ENCODE peak calls at places on chromosomes 5 and 9, in six cellular contexts. M is psoas muscle; X is naive thymus-derived CD4-positive, alpha-beta T cell; Z is left ventricle myocardium inferior; K is fibroblast of the aortic adventitia; G is HepG2. L is an unnamed sample.

GRCh38 chr5:167743685-167744084 is 547.8 kb upstream of the WWC1 start:
- DNase-seq in M (no peak), X (no peak), Z (no peak), K (peak; percentile 90), G (no peak), L (no peak)

GRCh38 chr9:89892920-89893319 is 288.1 kb downstream of the GADD45G start:
- DNase-seq in M (no peak), X (no peak), Z (no peak), K (no peak), G (no peak), L (no peak)

GRCh38 chr9:113164536-113165300 is 13.9 kb downstream of the SLC31A2 start:
- DNase-seq in M (peak; percentile 82), X (no peak), Z (peak; percentile 65), K (peak; percentile 71), G (no peak), L (peak; percentile 78)

GRCh38 chr9:131271506-131271931 is 4.8 kb downstream of the FAM78A start:
- DNase-seq in M (peak; percentile 61), X (no peak), Z (no peak), K (no peak), G (no peak), L (no peak)

GRCh38 chr9:91572044-91572443 is 148.4 kb upstream of the NFIL3 start:
- DNase-seq in M (no peak), X (no peak), Z (no peak), K (peak; percentile 94), G (no peak), L (no peak)

GRCh38 chr9:134474058-134474370 is 147.8 kb downstream of the RXRA start:
- DNase-seq in M (peak; percentile 70), X (no peak), Z (peak; percentile 60), K (peak; percentile 65), G (no peak), L (peak; percentile 35)

GRCh38 chr5:61575103-61575502 is 243.0 kb downstream of the ZSWIM6 start:
- DNase-seq in M (no peak), X (no peak), Z (no peak), K (peak; percentile 76), G (no peak), L (no peak)

GRCh38 chr5:15575566-15576195 is 75.7 kb downstream of the FBXL7 start:
- DNase-seq in M (no peak), X (no peak), Z (no peak), K (peak; percentile 65), G (no peak), L (no peak)

GRCh38 chr5:61311836-61312808 is 19.9 kb upstream of the ZSWIM6 start:
- DNase-seq in M (no peak), X (no peak), Z (no peak), K (peak; percentile 63), G (no peak), L (no peak)

GRCh38 chr5:136036991-136037705 is 8.4 kb downstream of the TGFBI start:
- DNase-seq in M (peak; percentile 70), X (no peak), Z (no peak), K (no peak), G (no peak), L (peak; percentile 56)

GRCh38 chr5:65801332-65801731 is 79.3 kb downstream of the NLN start:
- DNase-seq in M (no peak), X (no peak), Z (no peak), K (peak; percentile 76), G (no peak), L (no peak)

GRCh38 chr9:97307091-97307490 is 368 bp upstream of the CCDC180 start:
- DNase-seq in M (peak; percentile 90), X (no peak), Z (peak; percentile 57), K (peak; percentile 39), G (no peak), L (peak; percentile 53)

GRCh38 chr5:179906294-179906794 is 1.4 kb downstream of the TBC1D9B start:
- DNase-seq in M (no peak), X (no peak), Z (no peak), K (peak; percentile 13), G (no peak), L (no peak)
- H3K4me3 ChIP-seq in M (peak overlapping the region; percentile 73), X (peak overlapping the region; percentile 48), Z (peak overlapping the region; percentile 75), K (peak overlapping the region; percentile 85), G (peak overlapping the region; percentile 86), L (peak overlapping the region; percentile 65)

GRCh38 chr5:59893061-59893435 is 478 bp downstream of the PDE4D start:
- DNase-seq in M (no peak), X (no peak), Z (no peak), K (no peak), G (no peak), L (no peak)
- H3K4me3 ChIP-seq in M (no peak overlapping the region), X (no peak overlapping the region), Z (no peak overlapping the region), K (no peak overlapping the region), G (no peak overlapping the region), L (no peak overlapping the region)

DNA sequence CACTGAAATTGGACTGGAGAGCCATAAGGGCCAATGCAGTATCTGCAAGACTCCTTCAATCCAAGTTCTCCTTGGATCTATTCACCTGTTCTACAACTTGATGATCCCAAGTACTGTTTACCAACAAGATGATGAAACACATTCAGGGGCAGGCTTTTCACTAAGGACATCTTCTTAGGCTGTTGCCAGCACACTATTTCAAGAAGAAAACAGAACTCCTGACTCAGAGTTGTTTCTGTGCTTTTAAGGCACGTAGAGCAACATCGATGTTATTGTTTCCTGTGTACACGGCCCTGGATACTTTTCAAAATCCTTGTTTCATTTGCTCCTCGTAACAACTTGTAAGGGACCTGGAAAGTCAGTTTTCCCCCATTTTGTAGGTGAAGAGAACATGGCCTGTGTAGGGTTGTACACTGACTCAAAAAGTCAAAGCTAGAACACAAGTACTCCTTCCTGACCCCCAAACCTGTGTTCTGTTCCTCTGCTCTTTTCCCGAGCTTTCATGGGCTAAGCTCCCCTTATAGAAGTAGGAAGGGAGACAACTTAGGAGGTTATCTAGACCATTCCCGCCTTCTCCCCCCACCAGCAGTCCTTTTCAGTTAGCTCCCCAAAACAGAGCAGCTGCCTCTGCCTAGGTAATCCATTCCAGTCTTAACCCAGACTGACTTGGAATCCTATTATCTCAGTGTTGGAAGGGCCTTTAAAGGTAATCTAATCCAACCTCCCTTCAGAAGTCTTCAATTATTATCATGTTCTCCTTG is 5.2 kb upstream of the MGAT1 start:
- DNase-seq in M (no peak), X (no peak), Z (no peak), K (no peak), G (no peak), L (no peak)
- H3K4me3 ChIP-seq in M (peak overlapping the region; percentile 93), X (peak overlapping the region; percentile 88), Z (peak overlapping the region; percentile 77), K (peak overlapping the region; percentile 67), G (peak overlapping the region; percentile 79), L (peak overlapping the region; percentile 94)

DNA sequence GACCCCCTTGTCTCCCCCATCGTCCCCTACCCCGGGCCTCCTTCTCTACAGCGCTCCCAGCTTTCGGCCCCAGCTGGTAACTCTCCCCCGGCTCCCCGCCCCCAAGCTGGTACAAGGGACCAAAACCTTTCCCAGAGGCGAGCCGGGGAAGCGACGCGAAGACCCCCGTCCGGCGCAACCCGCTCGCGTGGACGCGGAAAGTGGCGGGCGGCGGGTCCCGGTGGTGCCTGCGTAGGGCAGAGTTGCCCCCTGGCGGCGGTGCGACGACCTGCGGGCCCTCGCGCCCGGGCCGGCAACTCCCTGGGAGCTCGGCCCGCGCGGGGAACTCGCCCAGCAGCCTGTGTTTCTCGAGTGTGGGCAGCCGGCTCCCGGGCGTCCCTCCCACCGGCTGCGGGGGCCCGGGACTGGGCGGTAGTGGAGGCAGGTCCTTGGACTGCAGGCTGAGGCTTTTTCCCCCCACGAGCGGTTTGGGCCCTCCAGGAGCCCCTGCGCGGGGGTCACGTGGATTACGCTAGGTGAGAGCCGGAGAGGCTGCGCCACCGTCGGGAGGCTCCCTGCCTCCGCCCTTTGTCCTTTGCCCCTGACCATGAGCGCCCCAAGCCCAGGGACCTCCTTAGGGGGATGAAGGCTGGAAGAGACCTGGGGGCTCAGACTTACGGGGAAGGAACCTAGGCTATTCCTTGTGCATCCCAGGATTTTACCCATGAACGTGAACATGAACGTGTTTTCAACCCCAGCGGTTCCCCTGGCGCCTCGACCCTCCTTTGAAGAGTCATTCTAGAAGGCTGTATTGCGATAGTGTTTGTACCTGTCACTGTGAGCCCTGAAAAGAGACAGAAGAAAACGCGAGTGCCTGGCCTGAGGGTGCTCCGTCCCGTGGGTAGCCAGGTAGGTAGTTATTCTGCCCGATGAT is 2.9 kb upstream of the FOXD1 start:
- DNase-seq in M (peak; percentile 82), X (peak; percentile 38), Z (peak; percentile 49), K (peak; percentile 56), G (no peak), L (peak; percentile 19)
- H3K4me3 ChIP-seq in M (peak overlapping the region; percentile 47), X (no peak overlapping the region), Z (peak overlapping the region; percentile 6), K (peak overlapping the region; percentile 48), G (peak overlapping the region; percentile 62), L (peak overlapping the region; percentile 46)

GRCh38 chr5:111755942-111756353 is 1.0 kb downstream of the NREP start:
- DNase-seq in M (no peak), X (no peak), Z (no peak), K (peak; percentile 77), G (no peak), L (no peak)

GRCh38 chr5:111755264-111755941 is 1.6 kb downstream of the NREP start:
- DNase-seq in M (no peak), X (no peak), Z (no peak), K (no peak), G (no peak), L (no peak)

GRCh38 chr5:111758284-111758628 is 1.3 kb upstream of the NREP start:
- DNase-seq in M (no peak), X (no peak), Z (no peak), K (no peak), G (no peak), L (no peak)

GRCh38 chr5:111756701-111757581 is at the start of gene NREP:
- DNase-seq in M (peak; percentile 94), X (peak; percentile 78), Z (peak; percentile 93), K (peak; percentile 96), G (peak; percentile 90), L (peak; percentile 56)

DNA sequence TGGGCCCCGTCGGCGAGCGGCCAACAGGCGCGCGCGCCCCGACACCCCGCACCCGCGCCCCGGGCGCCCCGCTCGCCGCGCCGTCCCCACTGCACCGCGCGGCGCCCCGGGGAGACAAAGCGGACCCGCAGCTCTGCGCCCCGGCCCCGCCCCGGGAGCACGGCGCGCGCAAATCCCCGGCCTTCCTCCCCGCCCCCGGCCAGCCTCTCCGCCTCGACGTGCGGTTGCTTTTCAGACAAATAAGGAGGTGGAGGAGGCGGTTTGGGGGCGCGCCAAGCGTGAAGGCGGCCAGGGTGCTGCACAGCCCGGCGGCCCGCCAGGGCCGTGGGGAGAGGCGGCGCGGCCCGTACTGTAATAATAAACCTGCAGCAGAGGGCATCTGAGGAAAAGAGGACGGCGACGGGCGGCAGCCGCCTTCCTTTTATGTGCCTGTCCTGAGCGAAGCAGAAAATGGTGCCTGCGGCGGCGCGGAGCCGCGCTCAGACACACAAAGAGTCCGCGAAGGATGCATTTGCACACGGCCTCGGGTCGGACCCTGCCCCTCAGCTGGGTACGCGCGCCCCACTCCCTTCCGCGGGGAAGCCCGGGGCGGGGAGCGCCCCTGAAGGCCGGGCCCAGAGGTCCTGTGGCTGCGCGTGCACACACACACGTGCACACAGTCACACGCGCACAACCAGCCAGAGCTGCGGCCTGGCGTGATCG is 739 bp upstream of the NREP start:
- DNase-seq in M (peak; percentile 96), X (peak; percentile 81), Z (peak; percentile 97), K (peak; percentile 95), G (peak; percentile 68), L (peak; percentile 90)
- H3K4me3 ChIP-seq in M (peak overlapping the region; percentile 78), X (peak overlapping the region; percentile 64), Z (peak overlapping the region; percentile 80), K (peak overlapping the region; percentile 63), G (peak overlapping the region; percentile 83), L (peak overlapping the region; percentile 49)

GRCh38 chr9:7858166-7858565 is 58.6 kb upstream of the DMAC1 start:
- DNase-seq in M (no peak), X (no peak), Z (no peak), K (no peak), G (no peak), L (no peak)
- H3K4me3 ChIP-seq in M (no peak overlapping the region), X (no peak overlapping the region), Z (no peak overlapping the region), K (no peak overlapping the region), G (no peak overlapping the region), L (no peak overlapping the region)

L was measured in gastrocnemius medialis.